ENCODE peak calls at places on chromosomes 1 and 21, in seven cellular contexts. T is breast epithelium, E is psoas muscle, G is neural crest cell, B is Calu3, U is endothelial cell, L is fibroblast of the aortic adventitia. Z is an unnamed sample.

GRCh38 chr1:168483531-168483930 is 60.3 kb downstream of the XCL2 start:
- DNase-seq in L (peak), U (no peak), B (no peak), G (no peak), E (no peak), T (no peak), Z (no peak)

GRCh38 chr1:7230121-7230895 is 445.1 kb downstream of the CAMTA1 start:
- DNase-seq in U (no peak), L (no peak), B (no peak), T (no peak), G (no peak), E (no peak), Z (no peak)

GRCh38 chr1:33086384-33086850 is 5.5 kb downstream of the AZIN2 start:
- DNase-seq in E (peak), T (peak), B (peak), L (peak), G (peak), U (peak), Z (peak)

GRCh38 chr1:235336903-235337302 is 8.5 kb downstream of the GGPS1 start:
- DNase-seq in U (no peak), B (no peak), T (no peak), L (no peak), G (no peak), E (no peak), Z (no peak)

GRCh38 chr1:24714859-24715520 is 30.3 kb upstream of the CLIC4 start:
- DNase-seq in G (no peak), U (no peak), B (no peak), T (no peak), L (peak), E (no peak), Z (no peak)

GRCh38 chr1:234658143-234658542 is 48.2 kb upstream of the IRF2BP2 start:
- DNase-seq in G (no peak), E (peak), U (no peak), B (peak), L (peak), T (peak), Z (no peak)

GRCh38 chr1:111561328-111561727 is 57.9 kb upstream of the ADORA3 start:
- DNase-seq in B (no peak), U (no peak), E (no peak), L (no peak), G (no peak), T (no peak), Z (no peak)

GRCh38 chr1:82931051-82931450 is 1067.9 kb downstream of the TTLL7 start:
- DNase-seq in E (no peak), B (no peak), G (no peak), L (no peak), T (no peak), U (peak), Z (no peak)

GRCh38 chr1:6625579-6626149 is 996 bp downstream of the THAP3 start:
- DNase-seq in L (peak), G (peak), E (no peak), U (peak), B (no peak), T (no peak), Z (no peak)

GRCh38 chr1:212457740-212458338 is 25.1 kb downstream of the NENF start:
- DNase-seq in L (peak), T (no peak), E (no peak), B (peak), G (peak), U (peak), Z (peak)

GRCh38 chr1:155859881-155860841 is 794 bp downstream of the SYT11 start:
- DNase-seq in B (no peak), T (no peak), G (peak), E (peak), U (peak), L (peak), Z (peak)

GRCh38 chr1:69221492-69221990 is 346.2 kb upstream of the LRRC7 start:
- DNase-seq in G (no peak), B (no peak), T (no peak), U (no peak), E (no peak), L (no peak), Z (no peak)

GRCh38 chr21:37006243-37006520 is 320 bp upstream of the RIPPLY3 start:
- DNase-seq in B (no peak), G (no peak), L (no peak), T (no peak), E (no peak), U (peak), Z (peak)

GRCh38 chr1:30451532-30452125 is 271.8 kb downstream of the MATN1 start:
- DNase-seq in B (no peak), T (no peak), L (no peak), G (no peak), E (no peak), U (no peak), Z (peak)

GRCh38 chr21:17257784-17258183 is 255.1 kb upstream of the CXADR start:
- DNase-seq in L (no peak), G (no peak), E (no peak), B (no peak), T (no peak), U (no peak), Z (no peak)

GRCh38 chr1:9730096-9730901 is 78.8 kb downstream of the PIK3CD start:
- DNase-seq in G (no peak), T (no peak), U (no peak), L (no peak), B (no peak), E (no peak), Z (no peak)

GRCh38 chr1:100458925-100459814 is 78.8 kb upstream of the GPR88 start:
- DNase-seq in L (peak), G (peak), E (peak), U (peak), T (peak), B (peak), Z (peak)

GRCh38 chr1:36638268-36638667 is 155.6 kb upstream of the CSF3R start:
- DNase-seq in U (no peak), G (no peak), B (no peak), E (no peak), T (no peak), L (peak), Z (no peak)

GRCh38 chr1:24199291-24199900 is 12.3 kb upstream of the IFNLR1 start:
- DNase-seq in T (no peak), E (peak), B (peak), L (peak), U (peak), G (peak), Z (peak)

GRCh38 chr1:46487818-46488218 is 1.8 kb upstream of the DMBX1 start:
- DNase-seq in T (no peak), U (peak), G (no peak), B (peak), E (no peak), L (no peak), Z (no peak)

GRCh38 chr1:201447911-201448871 is 20.8 kb downstream of the PHLDA3 start:
- DNase-seq in B (peak), G (peak), U (peak), E (peak), L (peak), T (peak), Z (peak)

GRCh38 chr1:183218039-183218618 is 32.1 kb downstream of the LAMC2 start:
- DNase-seq in T (no peak), G (no peak), L (no peak), U (no peak), B (no peak), E (peak), Z (no peak)

GRCh38 chr1:234186037-234186688 is 187.1 kb upstream of the COA6 start:
- DNase-seq in G (no peak), U (no peak), B (peak), E (no peak), T (no peak), L (peak), Z (no peak)

GRCh38 chr1:28248273-28249012 is 10.9 kb upstream of the SESN2 start:
- DNase-seq in U (peak), G (peak), B (peak), L (peak), T (peak), E (peak), Z (peak)

GRCh38 chr21:33642896-33643657 is 776 bp downstream of the ITSN1 start:
- DNase-seq in E (peak), T (no peak), U (no peak), G (peak), L (peak), B (peak), Z (peak)

GRCh38 chr1:97764991-97765390 is 155.8 kb downstream of the DPYD start:
- DNase-seq in G (no peak), U (no peak), E (no peak), B (no peak), L (no peak), T (no peak), Z (no peak)

GRCh38 chr1:186680031-186681012 is at the start of gene PTGS2:
- DNase-seq in B (peak), L (peak), E (peak), G (peak), T (peak), U (peak), Z (peak)

GRCh38 chr1:60171793-60172192 is 98.2 kb upstream of the C1orf87 start:
- DNase-seq in L (peak), T (no peak), G (no peak), U (no peak), B (no peak), E (no peak), Z (no peak)

GRCh38 chr1:39183503-39184353 is 20.8 kb upstream of the MACF1 start:
- DNase-seq in U (peak), T (peak), G (no peak), L (peak), E (peak), B (peak), Z (no peak)

GRCh38 chr1:214319930-214320329 is 39.0 kb downstream of the SMYD2 start:
- DNase-seq in T (no peak), E (no peak), U (no peak), G (no peak), B (no peak), L (no peak), Z (no peak)
- TF ChIP-seq CTCF in T (no peak), E (no peak), U (peak), G (peak), B (no peak), L (peak), Z (no peak)

GRCh38 chr1:195941314-195941713 is 666.9 kb downstream of the KCNT2 start:
- DNase-seq in U (no peak), E (no peak), B (no peak), T (no peak), L (no peak), G (no peak), Z (no peak)

GRCh38 chr1:195934839-195935557 is 673.2 kb downstream of the KCNT2 start:
- DNase-seq in G (no peak), B (no peak), E (no peak), U (no peak), L (no peak), T (no peak), Z (no peak)

GRCh38 chr1:195939844-195940243 is 668.4 kb downstream of the KCNT2 start:
- DNase-seq in E (no peak), G (no peak), T (no peak), U (no peak), L (peak), B (no peak), Z (no peak)
- TF ChIP-seq CTCF in E (no peak), G (peak), T (no peak), U (no peak), L (no peak), B (peak), Z (no peak)

GRCh38 chr1:18635833-18636671 is 5.4 kb downstream of the PAX7 start:
- DNase-seq in T (no peak), G (no peak), L (no peak), B (no peak), U (peak), E (no peak), Z (no peak)
- TF ChIP-seq CTCF in T (no peak), G (peak), L (no peak), B (no peak), U (no peak), E (no peak), Z (no peak)

GRCh38 chr1:229270547-229271447 is at the start of gene RAB4A:
- DNase-seq in G (peak), U (peak), E (peak), L (peak), B (peak), T (peak), Z (peak)

GRCh38 chr1:229273507-229274232 is 2.8 kb downstream of the RAB4A start:
- DNase-seq in L (peak), E (no peak), T (no peak), G (no peak), B (peak), U (no peak), Z (no peak)

GRCh38 chr1:229272164-229273158 is 1.6 kb downstream of the RAB4A start:
- DNase-seq in U (no peak), L (no peak), E (no peak), G (no peak), B (no peak), T (no peak), Z (no peak)

GRCh38 chr1:229268505-229268904 is 2.4 kb upstream of the RAB4A start:
- DNase-seq in G (no peak), E (no peak), U (no peak), L (peak), T (no peak), B (no peak), Z (no peak)

GRCh38 chr1:229271448-229272120 is 673 bp downstream of the RAB4A start:
- DNase-seq in L (peak), G (no peak), B (no peak), T (no peak), E (no peak), U (no peak), Z (peak)
- TF ChIP-seq CTCF in L (no peak), G (peak), B (no peak), T (no peak), E (peak), U (no peak), Z (no peak)

GRCh38 chr1:64584479-64584878 is 114.5 kb downstream of the CACHD1 start:
- DNase-seq in G (no peak), L (no peak), B (no peak), E (no peak), U (no peak), T (no peak), Z (no peak)
- TF ChIP-seq CTCF in G (peak), L (peak), B (no peak), E (no peak), U (no peak), T (no peak), Z (no peak)